ENCODE peak calls at places on chromosome X, in nine cellular contexts. One of them, this sample, is unnamed.

GRCh38 chrX:51568586-51568985 is 50.1 kb downstream of the CENPVL3 start:
- DNase-seq in brain microvascular endothelial cell: peak
- DNase-seq in lower lobe of right lung: no peak
- DNase-seq in choroid plexus epithelial cell: peak
- DNase-seq in BJ: peak
- DNase-seq in prostate gland: no peak
- DNase-seq in epithelial cell of esophagus: peak
- DNase-seq in cardiac muscle cell: no peak
- DNase-seq in right lobe of liver: no peak
- DNase-seq in this sample: peak

GRCh38 chrX:79413009-79413408 is 45.9 kb upstream of the ITM2A start:
- DNase-seq in brain microvascular endothelial cell: no peak
- DNase-seq in lower lobe of right lung: no peak
- DNase-seq in choroid plexus epithelial cell: peak
- DNase-seq in BJ: no peak
- DNase-seq in prostate gland: no peak
- DNase-seq in epithelial cell of esophagus: peak
- DNase-seq in cardiac muscle cell: peak
- DNase-seq in right lobe of liver: no peak
- DNase-seq in this sample: peak

GRCh38 chrX:69323786-69324720 is 158.8 kb upstream of the PJA1 start:
- DNase-seq in brain microvascular endothelial cell: no peak
- DNase-seq in lower lobe of right lung: no peak
- DNase-seq in choroid plexus epithelial cell: no peak
- DNase-seq in BJ: no peak
- DNase-seq in prostate gland: no peak
- DNase-seq in epithelial cell of esophagus: no peak
- DNase-seq in cardiac muscle cell: no peak
- DNase-seq in right lobe of liver: no peak
- DNase-seq in this sample: no peak

GRCh38 chrX:132025085-132025484 is 2.0 kb downstream of the STK26 start:
- DNase-seq in brain microvascular endothelial cell: no peak
- DNase-seq in lower lobe of right lung: no peak
- DNase-seq in choroid plexus epithelial cell: no peak
- DNase-seq in BJ: no peak
- DNase-seq in prostate gland: no peak
- DNase-seq in epithelial cell of esophagus: peak
- DNase-seq in cardiac muscle cell: peak
- DNase-seq in right lobe of liver: no peak
- DNase-seq in this sample: no peak

GRCh38 chrX:53714580-53715335 is 28.2 kb upstream of the HUWE1 start:
- DNase-seq in brain microvascular endothelial cell: peak
- DNase-seq in lower lobe of right lung: peak
- DNase-seq in choroid plexus epithelial cell: peak
- DNase-seq in BJ: no peak
- DNase-seq in prostate gland: peak
- DNase-seq in epithelial cell of esophagus: peak
- DNase-seq in cardiac muscle cell: no peak
- DNase-seq in right lobe of liver: no peak
- DNase-seq in this sample: peak

GRCh38 chrX:123626962-123627361 is 105.9 kb downstream of the THOC2 start:
- DNase-seq in brain microvascular endothelial cell: peak
- DNase-seq in lower lobe of right lung: no peak
- DNase-seq in choroid plexus epithelial cell: peak
- DNase-seq in BJ: peak
- DNase-seq in prostate gland: no peak
- DNase-seq in epithelial cell of esophagus: peak
- DNase-seq in cardiac muscle cell: no peak
- DNase-seq in right lobe of liver: no peak
- DNase-seq in this sample: no peak

GRCh38 chrX:22686138-22686541 is 313.6 kb upstream of the DDX53 start:
- DNase-seq in brain microvascular endothelial cell: peak
- DNase-seq in lower lobe of right lung: no peak
- DNase-seq in choroid plexus epithelial cell: peak
- DNase-seq in BJ: no peak
- DNase-seq in prostate gland: no peak
- DNase-seq in epithelial cell of esophagus: peak
- DNase-seq in cardiac muscle cell: peak
- DNase-seq in right lobe of liver: peak
- DNase-seq in this sample: peak

GRCh38 chrX:132615396-132616131 is 126.7 kb upstream of the MBNL3 start:
- DNase-seq in brain microvascular endothelial cell: peak
- DNase-seq in lower lobe of right lung: peak
- DNase-seq in choroid plexus epithelial cell: peak
- DNase-seq in BJ: no peak
- DNase-seq in prostate gland: peak
- DNase-seq in epithelial cell of esophagus: peak
- DNase-seq in cardiac muscle cell: peak
- DNase-seq in right lobe of liver: peak
- DNase-seq in this sample: peak

GRCh38 chrX:97310373-97310772 is 426.7 kb downstream of the RPA4 start:
- DNase-seq in brain microvascular endothelial cell: no peak
- DNase-seq in lower lobe of right lung: no peak
- DNase-seq in choroid plexus epithelial cell: peak
- DNase-seq in BJ: no peak
- DNase-seq in prostate gland: no peak
- DNase-seq in epithelial cell of esophagus: peak
- DNase-seq in cardiac muscle cell: peak
- DNase-seq in right lobe of liver: no peak
- DNase-seq in this sample: no peak

GRCh38 chrX:17679820-17680219 is 57.5 kb upstream of the SCML1 start:
- DNase-seq in brain microvascular endothelial cell: no peak
- DNase-seq in lower lobe of right lung: no peak
- DNase-seq in choroid plexus epithelial cell: no peak
- DNase-seq in BJ: no peak
- DNase-seq in prostate gland: no peak
- DNase-seq in epithelial cell of esophagus: peak
- DNase-seq in cardiac muscle cell: no peak
- DNase-seq in right lobe of liver: no peak
- DNase-seq in this sample: no peak

GRCh38 chrX:112826020-112826419 is 14.6 kb downstream of the AMOT start:
- DNase-seq in brain microvascular endothelial cell: no peak
- DNase-seq in lower lobe of right lung: no peak
- DNase-seq in choroid plexus epithelial cell: no peak
- DNase-seq in BJ: no peak
- DNase-seq in prostate gland: no peak
- DNase-seq in epithelial cell of esophagus: peak
- DNase-seq in cardiac muscle cell: no peak
- DNase-seq in right lobe of liver: no peak
- DNase-seq in this sample: no peak

GRCh38 chrX:19303216-19303880 is 40.4 kb upstream of the PDHA1 start:
- DNase-seq in brain microvascular endothelial cell: peak
- DNase-seq in lower lobe of right lung: no peak
- DNase-seq in choroid plexus epithelial cell: peak
- DNase-seq in BJ: peak
- DNase-seq in prostate gland: no peak
- DNase-seq in epithelial cell of esophagus: peak
- DNase-seq in cardiac muscle cell: no peak
- DNase-seq in right lobe of liver: no peak
- DNase-seq in this sample: peak

GRCh38 chrX:8025705-8026104 is 98.5 kb upstream of the PNPLA4 start:
- DNase-seq in brain microvascular endothelial cell: no peak
- DNase-seq in lower lobe of right lung: no peak
- DNase-seq in choroid plexus epithelial cell: no peak
- DNase-seq in BJ: no peak
- DNase-seq in prostate gland: no peak
- DNase-seq in epithelial cell of esophagus: no peak
- DNase-seq in cardiac muscle cell: no peak
- DNase-seq in right lobe of liver: no peak
- DNase-seq in this sample: no peak

GRCh38 chrX:54181196-54181953 is 1.7 kb downstream of the FAM120C start:
- DNase-seq in brain microvascular endothelial cell: no peak
- DNase-seq in lower lobe of right lung: no peak
- DNase-seq in choroid plexus epithelial cell: peak
- DNase-seq in BJ: no peak
- DNase-seq in prostate gland: no peak
- DNase-seq in epithelial cell of esophagus: peak
- DNase-seq in cardiac muscle cell: no peak
- DNase-seq in right lobe of liver: no peak
- DNase-seq in this sample: peak

GRCh38 chrX:43718081-43718480 is 62.0 kb downstream of the MAOA start:
- DNase-seq in brain microvascular endothelial cell: no peak
- DNase-seq in lower lobe of right lung: no peak
- DNase-seq in choroid plexus epithelial cell: no peak
- DNase-seq in BJ: no peak
- DNase-seq in prostate gland: no peak
- DNase-seq in epithelial cell of esophagus: peak
- DNase-seq in cardiac muscle cell: no peak
- DNase-seq in right lobe of liver: no peak
- DNase-seq in this sample: no peak

GRCh38 chrX:101799387-101799786 is 132.4 kb downstream of the ZMAT1 start:
- DNase-seq in brain microvascular endothelial cell: peak
- DNase-seq in lower lobe of right lung: peak
- DNase-seq in choroid plexus epithelial cell: peak
- DNase-seq in BJ: peak
- DNase-seq in prostate gland: peak
- DNase-seq in epithelial cell of esophagus: peak
- DNase-seq in cardiac muscle cell: peak
- DNase-seq in right lobe of liver: peak
- DNase-seq in this sample: peak

DNA sequence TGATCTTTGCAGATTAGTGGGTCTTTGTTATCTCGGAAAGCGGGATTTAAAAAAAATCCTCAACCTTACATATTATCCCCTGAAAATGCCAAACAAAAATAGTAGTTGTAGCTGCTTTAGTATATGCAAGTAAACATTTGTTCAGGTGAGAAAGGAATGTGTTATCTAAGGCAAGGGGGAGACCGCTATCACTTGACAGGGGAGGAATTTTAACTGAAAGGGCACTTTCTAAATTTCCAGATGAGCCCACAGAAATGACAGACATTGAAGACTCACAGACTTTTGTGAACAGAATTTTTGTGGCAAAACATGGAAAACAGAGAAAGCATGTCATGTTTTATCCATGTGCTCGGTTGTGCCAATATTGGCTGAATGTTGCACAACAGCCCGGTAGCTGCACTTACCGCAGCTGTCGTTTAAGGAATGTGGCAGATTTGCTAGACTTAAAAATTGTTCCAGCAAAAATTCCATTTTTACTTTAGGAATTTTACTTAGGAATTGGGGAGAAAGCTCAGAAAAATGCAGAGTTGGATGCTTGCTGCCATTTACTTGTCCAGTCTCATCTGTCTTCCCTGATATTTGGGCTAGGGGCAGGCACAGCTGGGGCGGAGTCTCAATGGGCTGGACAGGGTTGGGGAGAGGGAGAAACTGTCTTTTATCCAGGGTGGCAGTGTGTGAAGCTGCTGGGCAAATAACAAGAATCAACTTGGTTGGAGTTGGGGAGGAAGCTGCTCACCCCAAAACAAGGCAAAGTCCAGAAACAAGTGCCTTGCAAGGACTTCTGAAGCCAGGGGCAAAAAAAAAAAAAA is 94.6 kb upstream of the RPS6KA3 start:
- DNase-seq in brain microvascular endothelial cell: peak
- DNase-seq in lower lobe of right lung: peak
- DNase-seq in choroid plexus epithelial cell: peak
- DNase-seq in BJ: peak
- DNase-seq in prostate gland: no peak
- DNase-seq in epithelial cell of esophagus: peak
- DNase-seq in cardiac muscle cell: no peak
- DNase-seq in right lobe of liver: peak
- DNase-seq in this sample: peak
- H3K4me3 ChIP-seq in brain microvascular endothelial cell: no peak
- H3K4me3 ChIP-seq in lower lobe of right lung: no peak
- H3K4me3 ChIP-seq in choroid plexus epithelial cell: no peak
- H3K4me3 ChIP-seq in BJ: no peak
- H3K4me3 ChIP-seq in prostate gland: no peak
- H3K4me3 ChIP-seq in epithelial cell of esophagus: no peak
- H3K4me3 ChIP-seq in cardiac muscle cell: no peak
- H3K4me3 ChIP-seq in right lobe of liver: no peak
- H3K4me3 ChIP-seq in this sample: no peak

DNA sequence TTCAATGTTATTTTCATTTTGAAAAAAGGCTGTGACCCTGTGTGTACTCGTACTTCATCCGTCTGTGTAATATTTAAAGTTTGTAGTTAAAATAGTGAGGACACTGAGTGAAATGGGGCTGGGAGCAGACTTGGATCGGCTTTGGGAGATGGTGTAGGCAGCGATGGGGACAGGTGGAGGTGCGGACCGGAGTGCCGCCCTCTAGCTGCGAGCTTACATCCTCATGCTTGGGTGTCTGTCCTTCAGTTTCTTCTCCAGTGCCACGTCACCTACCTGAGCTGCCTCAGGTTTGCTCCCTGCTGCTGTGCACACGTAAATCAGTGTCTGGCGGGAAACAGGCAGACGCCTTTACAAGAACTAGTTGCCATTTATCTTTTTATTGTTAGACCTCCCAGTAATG is 146.1 kb downstream of the GPR143 start:
- DNase-seq in brain microvascular endothelial cell: no peak
- DNase-seq in lower lobe of right lung: no peak
- DNase-seq in choroid plexus epithelial cell: no peak
- DNase-seq in BJ: no peak
- DNase-seq in prostate gland: no peak
- DNase-seq in epithelial cell of esophagus: no peak
- DNase-seq in cardiac muscle cell: no peak
- DNase-seq in right lobe of liver: no peak
- DNase-seq in this sample: no peak
- TF ChIP-seq CTCF in brain microvascular endothelial cell: no peak
- TF ChIP-seq CTCF in lower lobe of right lung: no peak
- TF ChIP-seq CTCF in choroid plexus epithelial cell: no peak
- TF ChIP-seq CTCF in BJ: no peak
- TF ChIP-seq CTCF in prostate gland: no peak
- TF ChIP-seq CTCF in epithelial cell of esophagus: no peak
- TF ChIP-seq CTCF in cardiac muscle cell: no peak
- TF ChIP-seq CTCF in right lobe of liver: no peak
- TF ChIP-seq CTCF in this sample: no peak

DNA sequence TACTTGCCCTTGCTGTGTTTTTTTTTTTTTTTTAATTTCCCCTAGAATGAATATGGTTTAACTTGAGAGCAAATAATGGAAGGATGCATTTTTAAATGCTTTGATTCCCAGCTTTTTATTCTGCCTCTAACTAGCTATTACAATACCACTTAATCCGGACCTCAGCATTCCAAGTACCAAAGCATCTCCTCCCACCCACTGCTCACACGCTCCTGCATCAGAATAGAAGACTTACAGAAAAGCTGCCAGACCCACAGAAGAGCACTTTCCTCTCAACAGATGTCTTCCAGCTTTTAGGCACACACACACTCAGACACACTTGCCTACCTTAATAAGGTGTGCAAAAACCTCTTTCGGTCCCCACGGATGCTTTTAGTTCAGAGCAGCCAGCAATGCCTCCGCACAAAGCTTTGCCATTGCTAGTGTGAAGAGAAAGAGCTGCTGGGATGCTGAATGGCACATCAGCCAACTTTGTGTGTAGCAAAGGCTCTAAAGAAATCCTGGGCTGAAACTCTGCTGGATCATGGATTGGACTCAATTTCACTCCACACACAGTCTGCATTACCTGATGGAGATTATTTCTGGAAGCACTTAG is 1056.2 kb downstream of the DMD start:
- DNase-seq in brain microvascular endothelial cell: no peak
- DNase-seq in lower lobe of right lung: no peak
- DNase-seq in choroid plexus epithelial cell: no peak
- DNase-seq in BJ: no peak
- DNase-seq in prostate gland: no peak
- DNase-seq in epithelial cell of esophagus: no peak
- DNase-seq in cardiac muscle cell: peak
- DNase-seq in right lobe of liver: no peak
- DNase-seq in this sample: no peak
- H3K4me3 ChIP-seq in brain microvascular endothelial cell: no peak
- H3K4me3 ChIP-seq in lower lobe of right lung: no peak
- H3K4me3 ChIP-seq in choroid plexus epithelial cell: no peak
- H3K4me3 ChIP-seq in BJ: no peak
- H3K4me3 ChIP-seq in prostate gland: no peak
- H3K4me3 ChIP-seq in epithelial cell of esophagus: no peak
- H3K4me3 ChIP-seq in cardiac muscle cell: no peak
- H3K4me3 ChIP-seq in right lobe of liver: no peak
- H3K4me3 ChIP-seq in this sample: no peak

GRCh38 chrX:106874075-106874474 is 29.1 kb downstream of the RIPPLY1 start:
- DNase-seq in brain microvascular endothelial cell: no peak
- DNase-seq in lower lobe of right lung: no peak
- DNase-seq in choroid plexus epithelial cell: peak
- DNase-seq in BJ: no peak
- DNase-seq in prostate gland: no peak
- DNase-seq in epithelial cell of esophagus: peak
- DNase-seq in cardiac muscle cell: peak
- DNase-seq in right lobe of liver: no peak
- DNase-seq in this sample: peak
- TF ChIP-seq CTCF in brain microvascular endothelial cell: peak
- TF ChIP-seq CTCF in lower lobe of right lung: peak
- TF ChIP-seq CTCF in choroid plexus epithelial cell: peak
- TF ChIP-seq CTCF in BJ: peak
- TF ChIP-seq CTCF in prostate gland: peak
- TF ChIP-seq CTCF in epithelial cell of esophagus: peak
- TF ChIP-seq CTCF in cardiac muscle cell: peak
- TF ChIP-seq CTCF in right lobe of liver: peak
- TF ChIP-seq CTCF in this sample: peak

This sample was measured in cardiac fibroblast.